ENCODE peak calls at places on chromosomes 12 and 14, in ten cellular contexts. N, T, A, J, U, F, R, Y, G and M are unnamed samples. For H3K9me3, the result is how much of the 10 kb centered on the place peaks cover.

GRCh38 chr12:63098851-63099250 is 52.1 kb downstream of the AVPR1A start:
- DNase-seq in N (no peak), T (no peak), A (no peak), J (peak), U (no peak), F (no peak), R (no peak), Y (no peak), G (peak), M (no peak)

GRCh38 chr14:97002454-97002853 is 205.3 kb downstream of the VRK1 start:
- DNase-seq in N (no peak), T (no peak), A (no peak), J (no peak), U (no peak), F (no peak), R (no peak), Y (no peak), G (no peak), M (no peak)

GRCh38 chr14:24425704-24426103 is 3.8 kb downstream of the CBLN3 start:
- DNase-seq in N (no peak), T (peak), A (no peak), J (peak), U (no peak), F (no peak), R (no peak), Y (no peak), G (no peak), M (no peak)

GRCh38 chr12:31326689-31327659 is 1.0 kb upstream of the SINHCAF start:
- DNase-seq in N (no peak), T (no peak), A (no peak), J (no peak), U (no peak), F (no peak), R (no peak), Y (no peak), G (no peak), M (no peak)

GRCh38 chr12:66693901-66694513 is 15.1 kb upstream of the GRIP1 start:
- DNase-seq in N (peak), T (peak), A (no peak), J (peak), U (no peak), F (no peak), R (peak), Y (no peak), G (peak), M (peak)

GRCh38 chr12:24045816-24046257 is 96.4 kb upstream of the SOX5 start:
- DNase-seq in N (no peak), T (peak), A (no peak), J (peak), U (no peak), F (no peak), R (no peak), Y (no peak), G (no peak), M (no peak)

GRCh38 chr12:124751654-124752355 is 111.9 kb downstream of the SCARB1 start:
- DNase-seq in N (no peak), T (no peak), A (no peak), J (no peak), U (no peak), F (no peak), R (no peak), Y (no peak), G (no peak), M (no peak)

GRCh38 chr14:45811155-45811554 is 558.2 kb upstream of the MIS18BP1 start:
- DNase-seq in N (no peak), T (no peak), A (no peak), J (no peak), U (no peak), F (no peak), R (no peak), Y (no peak), G (no peak), M (no peak)

GRCh38 chr12:127389923-127390322 is 877.0 kb upstream of the TMEM132C start:
- DNase-seq in N (no peak), T (peak), A (no peak), J (peak), U (no peak), F (no peak), R (no peak), Y (no peak), G (no peak), M (no peak)

GRCh38 chr12:77940011-77940423 is 109.3 kb downstream of the NAV3 start:
- DNase-seq in N (no peak), T (peak), A (no peak), J (no peak), U (no peak), F (no peak), R (peak), Y (no peak), G (peak), M (no peak)

GRCh38 chr12:5520831-5521230 is 88.9 kb downstream of the NTF3 start:
- DNase-seq in N (no peak), T (no peak), A (no peak), J (no peak), U (no peak), F (no peak), R (no peak), Y (no peak), G (no peak), M (no peak)

GRCh38 chr12:6280053-6280469 is 30.4 kb upstream of the PLEKHG6 start:
- DNase-seq in N (peak), T (peak), A (peak), J (peak), U (peak), F (peak), R (peak), Y (no peak), G (peak), M (peak)

GRCh38 chr12:96227365-96228106 is 33.4 kb downstream of the ELK3 start:
- DNase-seq in N (no peak), T (no peak), A (no peak), J (no peak), U (no peak), F (no peak), R (no peak), Y (no peak), G (no peak), M (no peak)

GRCh38 chr14:105861985-105862465 is 335.6 kb downstream of the TMEM121 start:
- DNase-seq in N (no peak), T (no peak), A (no peak), J (no peak), U (peak), F (peak), R (no peak), Y (no peak), G (no peak), M (no peak)
- H3K27ac ChIP-seq in N (no peak), T (no peak), A (no peak), J (no peak), U (no peak), F (no peak), R (no peak), Y (no peak), G (no peak), M (no peak)

DNA sequence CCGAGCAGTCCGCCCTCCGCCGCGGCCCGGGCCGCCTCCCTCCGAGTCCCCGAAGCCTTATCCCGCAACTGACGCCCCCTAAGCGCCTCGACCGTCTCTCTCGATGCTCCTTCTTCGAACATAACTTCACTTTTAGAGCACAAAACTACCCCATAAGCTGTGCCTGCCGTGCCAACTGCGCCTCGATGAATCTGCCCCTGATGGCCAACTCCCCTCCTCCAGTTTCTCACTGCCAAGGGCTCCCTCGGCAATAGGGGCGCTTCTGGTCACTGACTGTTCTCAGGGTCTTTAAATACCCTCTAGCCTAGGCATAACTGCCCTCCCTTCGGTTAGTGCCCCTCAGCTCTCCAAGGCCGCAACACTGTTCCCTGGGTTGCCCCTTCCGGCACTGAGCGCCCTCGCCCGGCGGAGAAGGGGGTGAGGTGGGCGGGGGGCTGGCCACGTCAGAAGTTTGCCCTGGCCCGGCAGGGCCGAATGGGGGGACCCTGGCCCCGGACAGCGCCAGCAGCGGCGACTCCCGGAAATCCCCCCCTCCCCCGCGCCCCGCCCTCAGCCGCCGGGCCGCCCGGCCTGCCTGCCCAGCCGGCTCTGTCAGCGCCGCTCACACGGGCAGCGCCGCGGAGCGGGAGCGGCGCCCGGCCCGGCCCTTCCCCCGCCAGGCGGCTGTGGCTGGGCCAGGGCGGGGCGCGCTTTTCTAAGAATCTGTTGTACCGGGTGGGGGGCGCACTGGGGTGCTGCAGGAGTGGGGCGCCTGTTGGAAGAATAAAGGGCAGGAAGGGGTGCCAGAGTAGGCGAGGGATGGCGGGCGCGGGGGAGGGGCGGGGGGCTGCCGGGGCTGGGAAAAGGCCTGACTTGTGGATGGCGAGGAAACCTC is 10.6 kb downstream of the RARG start:
- DNase-seq in N (peak), T (peak), A (peak), J (peak), U (peak), F (peak), R (no peak), Y (no peak), G (peak), M (peak)
- TF ChIP-seq POLR2A in N (peak), T (peak), A (peak), J (peak), U (peak), F (no peak), R (peak), Y (no peak), G (peak), M (peak)

DNA sequence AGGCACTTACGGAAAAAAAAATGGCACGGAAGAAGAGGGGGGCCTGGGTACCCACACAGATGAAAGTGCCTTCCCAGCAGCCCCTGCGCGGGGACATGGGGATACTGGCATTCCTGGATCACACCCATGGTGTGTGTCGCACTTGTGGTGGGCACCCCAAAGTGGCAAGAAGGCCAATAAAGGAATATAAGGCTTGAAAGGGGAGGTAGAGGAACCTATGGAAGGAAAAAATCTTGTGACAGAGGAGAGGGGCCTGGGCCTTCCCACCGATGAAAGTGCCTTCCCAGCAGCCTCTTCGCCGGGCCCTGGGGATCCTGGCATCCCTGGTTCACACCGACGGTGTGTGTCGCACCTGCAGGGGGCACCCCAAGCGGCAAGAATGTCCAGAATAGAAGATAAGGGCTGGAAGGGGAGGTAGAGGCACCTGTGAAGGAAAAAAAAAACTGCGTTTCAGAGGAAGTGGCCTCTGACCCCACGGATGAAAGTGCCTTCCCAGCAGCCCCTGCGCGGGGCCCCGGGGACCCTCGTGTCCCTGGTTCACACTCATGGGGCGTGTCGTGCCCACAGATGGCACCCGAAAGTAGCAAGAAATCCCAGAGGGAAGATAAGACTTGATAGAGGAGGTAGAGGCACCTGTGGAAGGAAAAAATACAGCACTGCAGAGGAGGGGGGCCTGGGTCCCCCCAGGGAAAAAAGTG is 284.0 kb downstream of the ALG10 start:
- DNase-seq in N (no peak), T (no peak), A (no peak), J (no peak), U (no peak), F (no peak), R (no peak), Y (no peak), G (no peak), M (no peak)
- H3K9me3 ChIP-seq in N (under half), T (half or more), A (under half), J (under half), U (under half), F (half or more), R (under half), Y (half or more), G (under half), M (under half)

DNA sequence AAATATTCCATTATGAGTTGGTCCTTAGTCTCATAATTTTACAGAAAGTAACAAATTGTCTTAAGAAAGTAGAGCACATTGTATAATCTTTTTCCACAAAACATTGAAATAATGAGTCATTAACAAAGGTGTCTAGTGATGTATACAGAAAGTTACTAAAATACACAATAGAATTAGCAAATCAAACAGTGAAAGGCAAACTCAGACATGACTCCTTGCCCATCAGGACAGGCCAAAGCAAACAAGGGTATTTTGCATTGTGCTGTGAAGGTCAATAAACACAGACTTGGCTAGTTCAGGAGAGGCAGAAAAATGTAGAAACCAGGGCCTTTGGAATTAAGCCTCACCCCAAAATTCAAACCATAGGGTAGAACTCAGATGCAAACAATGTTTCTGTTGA is 37.3 kb downstream of the SIX4 start:
- DNase-seq in N (no peak), T (no peak), A (no peak), J (peak), U (no peak), F (no peak), R (no peak), Y (no peak), G (no peak), M (no peak)
- H3K27ac ChIP-seq in N (no peak), T (no peak), A (no peak), J (no peak), U (no peak), F (no peak), R (no peak), Y (no peak), G (no peak), M (no peak)